ENCODE peak calls at places on chromosomes 11 and 22, in eight cellular contexts. I is IMR-90, K is Panc1, U is heart right ventricle, N is ovary, C is Peyer's patch, S is sigmoid colon, E is right cardiac atrium. G is an unnamed sample.

GRCh38 chr11:69013009-69013951 is at the start of gene MRGPRF:
- DNase-seq in I (peak), K (no peak), U (peak), N (peak), C (peak), S (peak), E (peak), G (no peak)

GRCh38 chr11:30244255-30244654 is 13.4 kb downstream of the FSHB start:
- DNase-seq in I (peak), K (no peak), U (no peak), N (no peak), C (no peak), S (no peak), E (no peak), G (no peak)

GRCh38 chr11:116558504-116559252 is 214.1 kb downstream of the BUD13 start:
- DNase-seq in I (peak), K (no peak), U (no peak), N (no peak), C (no peak), S (no peak), E (no peak), G (no peak)

GRCh38 chr22:36331912-36332622 is 55.7 kb downstream of the MYH9 start:
- DNase-seq in I (peak), K (no peak), U (peak), N (peak), C (no peak), S (peak), E (peak), G (peak)

GRCh38 chr11:27055065-27055682 is 14.6 kb downstream of the BBOX1 start:
- DNase-seq in I (peak), K (no peak), U (no peak), N (no peak), C (no peak), S (no peak), E (no peak), G (no peak)

GRCh38 chr11:77055056-77055680 is 11.6 kb upstream of the CAPN5 start:
- DNase-seq in I (no peak), K (no peak), U (no peak), N (no peak), C (no peak), S (no peak), E (no peak), G (no peak)

GRCh38 chr11:101407324-101407723 is 176.5 kb downstream of the TRPC6 start:
- DNase-seq in I (peak), K (no peak), U (no peak), N (peak), C (no peak), S (peak), E (no peak), G (no peak)

GRCh38 chr22:30318773-30319419 is 7.8 kb downstream of the TBC1D10A start:
- DNase-seq in I (no peak), K (no peak), U (no peak), N (no peak), C (no peak), S (no peak), E (no peak), G (no peak)

GRCh38 chr11:112318661-112319060 is 58.0 kb upstream of the PLET1 start:
- DNase-seq in I (no peak), K (no peak), U (no peak), N (no peak), C (no peak), S (no peak), E (no peak), G (no peak)

GRCh38 chr11:11533751-11534150 is 88.1 kb downstream of the GALNT18 start:
- DNase-seq in I (no peak), K (no peak), U (no peak), N (no peak), C (no peak), S (no peak), E (no peak), G (no peak)

GRCh38 chr11:32821517-32821916 is 8.2 kb upstream of the PRRG4 start:
- DNase-seq in I (no peak), K (no peak), U (no peak), N (no peak), C (no peak), S (no peak), E (no peak), G (no peak)

GRCh38 chr22:48579915-48580279 is 1247.8 kb downstream of the BRD1 start:
- DNase-seq in I (no peak), K (no peak), U (no peak), N (no peak), C (no peak), S (no peak), E (peak), G (no peak)

GRCh38 chr11:131907371-131907770 is 537.0 kb downstream of the NTM start:
- DNase-seq in I (no peak), K (no peak), U (no peak), N (no peak), C (no peak), S (no peak), E (no peak), G (no peak)

GRCh38 chr11:69301491-69302401 is 7.8 kb downstream of the MYEOV start:
- DNase-seq in I (peak), K (peak), U (no peak), N (no peak), C (no peak), S (no peak), E (no peak), G (no peak)

GRCh38 chr11:1261241-1262071 is 38.6 kb downstream of the MUC5B start:
- DNase-seq in I (no peak), K (no peak), U (no peak), N (no peak), C (no peak), S (no peak), E (peak), G (no peak)
- H3K4me3 ChIP-seq in I (no peak), K (peak), U (peak), N (no peak), C (no peak), S (peak), E (no peak), G (peak)

GRCh38 chr11:118200497-118200896 is 24.1 kb upstream of the SCN2B start:
- DNase-seq in I (no peak), K (no peak), U (no peak), N (no peak), C (no peak), S (no peak), E (no peak), G (no peak)

GRCh38 chr11:118200901-118201680 is 23.7 kb downstream of the JAML start:
- DNase-seq in I (no peak), K (no peak), U (no peak), N (no peak), C (no peak), S (no peak), E (no peak), G (peak)

GRCh38 chr11:118205979-118206611 is 18.7 kb downstream of the JAML start:
- DNase-seq in I (no peak), K (no peak), U (no peak), N (no peak), C (no peak), S (no peak), E (no peak), G (no peak)

GRCh38 chr11:118201966-118202365 is 22.8 kb downstream of the JAML start:
- DNase-seq in I (no peak), K (no peak), U (no peak), N (no peak), C (no peak), S (no peak), E (no peak), G (no peak)

GRCh38 chr11:118202599-118203422 is 22.0 kb downstream of the JAML start:
- DNase-seq in I (no peak), K (no peak), U (no peak), N (no peak), C (peak), S (no peak), E (no peak), G (peak)
- H3K27ac ChIP-seq in I (no peak), K (no peak), U (no peak), N (no peak), C (peak), S (no peak), E (no peak), G (peak)

GRCh38 chr22:46072030-46072881 is 78.1 kb upstream of the PPARA start:
- DNase-seq in I (peak), K (no peak), U (peak), N (no peak), C (peak), S (peak), E (peak), G (no peak)

GRCh38 chr22:46075764-46076531 is 74.4 kb upstream of the PPARA start:
- DNase-seq in I (no peak), K (no peak), U (peak), N (no peak), C (peak), S (peak), E (peak), G (no peak)

GRCh38 chr22:46072981-46073682 is 77.2 kb upstream of the PPARA start:
- DNase-seq in I (no peak), K (no peak), U (peak), N (peak), C (peak), S (peak), E (peak), G (no peak)

GRCh38 chr22:46074771-46075551 is 75.4 kb upstream of the PPARA start:
- DNase-seq in I (no peak), K (no peak), U (peak), N (no peak), C (peak), S (peak), E (peak), G (no peak)

DNA sequence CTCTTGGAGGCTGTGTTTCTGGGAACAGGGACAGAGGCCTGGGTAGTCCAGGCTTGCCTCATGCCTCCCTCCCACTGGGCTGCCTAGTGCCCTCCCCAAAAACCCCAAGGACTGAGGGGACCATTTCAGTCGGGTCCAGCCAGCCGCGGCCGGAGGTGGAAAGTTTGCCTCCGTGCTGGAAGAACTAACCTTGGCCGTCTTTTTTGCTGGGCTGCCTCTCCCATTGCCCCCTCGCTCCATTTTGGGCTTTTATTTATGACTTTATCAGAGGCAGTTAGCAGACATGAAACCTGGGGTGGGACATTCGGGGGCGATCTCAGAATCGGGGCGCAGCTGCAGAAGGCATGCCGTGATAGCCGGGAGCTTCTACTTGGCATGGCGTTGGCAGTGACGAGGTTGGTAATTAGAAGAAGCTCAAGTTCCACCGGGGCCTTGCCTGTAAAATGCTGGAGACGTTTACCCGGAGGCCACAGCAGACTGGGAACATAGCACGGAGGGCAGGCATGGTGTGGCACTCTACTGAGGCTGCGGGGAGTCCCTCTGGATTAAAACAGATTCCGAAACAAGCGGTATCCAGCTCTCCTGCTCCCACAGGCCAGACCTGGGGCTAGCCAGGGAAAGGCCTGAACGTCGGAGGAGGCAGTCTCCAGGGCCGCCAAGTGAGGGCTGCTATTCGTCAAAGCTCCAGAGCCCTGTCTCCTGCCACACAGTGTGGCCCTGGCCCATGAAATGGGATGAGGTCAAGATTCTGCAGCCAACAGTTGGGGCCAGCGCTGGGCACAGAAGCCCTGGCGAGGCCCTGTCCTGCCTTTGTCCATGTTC is 76.4 kb upstream of the PPARA start:
- DNase-seq in I (peak), K (no peak), U (peak), N (no peak), C (peak), S (peak), E (peak), G (no peak)
- H3K4me3 ChIP-seq in I (peak), K (peak), U (peak), N (peak), C (peak), S (peak), E (peak), G (no peak)

DNA sequence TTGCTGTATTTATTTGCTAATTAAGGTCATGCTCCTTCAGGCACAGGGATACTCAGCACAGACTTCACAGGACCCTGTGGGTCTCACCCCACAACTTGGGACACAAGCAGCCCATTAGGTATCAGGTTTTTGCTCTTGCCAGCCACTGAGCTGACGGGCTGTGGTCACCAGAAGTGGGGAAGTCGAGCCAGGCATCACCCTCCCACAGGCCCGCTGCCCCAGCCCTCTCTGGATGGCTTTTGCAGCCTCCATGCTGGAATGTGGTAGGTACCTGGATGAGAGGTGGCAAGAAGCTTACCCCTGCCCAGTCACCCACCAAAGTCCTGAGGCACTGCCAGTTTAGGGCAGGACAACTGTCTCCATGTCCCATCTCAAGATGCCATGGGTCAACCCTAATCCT is 88.4 kb downstream of the PAX6 start:
- DNase-seq in I (no peak), K (no peak), U (no peak), N (no peak), C (no peak), S (no peak), E (peak), G (no peak)
- H3K27ac ChIP-seq in I (no peak), K (no peak), U (no peak), N (no peak), C (no peak), S (no peak), E (no peak), G (no peak)

GRCh38 chr22:26360169-26360885 is 68.7 kb upstream of the ASPHD2 start:
- DNase-seq in I (peak), K (no peak), U (peak), N (peak), C (peak), S (peak), E (no peak), G (peak)
- H3K4me3 ChIP-seq in I (no peak), K (peak), U (no peak), N (no peak), C (no peak), S (no peak), E (peak), G (no peak)

GRCh38 chr11:130653838-130654601 is 205.6 kb downstream of the ADAMTS15 start:
- DNase-seq in I (peak), K (no peak), U (peak), N (no peak), C (no peak), S (peak), E (peak), G (no peak)
- H3K27ac ChIP-seq in I (peak), K (peak), U (peak), N (no peak), C (no peak), S (peak), E (peak), G (no peak)

GRCh38 chr11:129102225-129102624 is 89.9 kb downstream of the ARHGAP32 start:
- DNase-seq in I (no peak), K (no peak), U (no peak), N (no peak), C (no peak), S (no peak), E (no peak), G (no peak)

GRCh38 chr11:129106788-129107187 is 85.3 kb downstream of the ARHGAP32 start:
- DNase-seq in I (no peak), K (no peak), U (no peak), N (no peak), C (no peak), S (no peak), E (no peak), G (no peak)

GRCh38 chr11:129102756-129103155 is 89.4 kb downstream of the ARHGAP32 start:
- DNase-seq in I (no peak), K (no peak), U (no peak), N (no peak), C (no peak), S (no peak), E (no peak), G (no peak)
- H3K4me3 ChIP-seq in I (no peak), K (no peak), U (no peak), N (no peak), C (no peak), S (no peak), E (no peak), G (no peak)

GRCh38 chr11:66121453-66121852 is 51.4 kb downstream of the PACS1 start:
- DNase-seq in I (no peak), K (no peak), U (no peak), N (no peak), C (no peak), S (no peak), E (no peak), G (no peak)

GRCh38 chr11:66119348-66120133 is 49.5 kb downstream of the PACS1 start:
- DNase-seq in I (peak), K (peak), U (no peak), N (no peak), C (no peak), S (no peak), E (no peak), G (no peak)

GRCh38 chr11:66116576-66117361 is 46.7 kb downstream of the PACS1 start:
- DNase-seq in I (no peak), K (no peak), U (no peak), N (no peak), C (no peak), S (no peak), E (no peak), G (no peak)

GRCh38 chr11:66115638-66116410 is 45.8 kb downstream of the PACS1 start:
- DNase-seq in I (peak), K (no peak), U (no peak), N (no peak), C (no peak), S (no peak), E (no peak), G (no peak)

GRCh38 chr11:66118847-66119246 is 48.8 kb downstream of the PACS1 start:
- DNase-seq in I (no peak), K (no peak), U (no peak), N (no peak), C (no peak), S (no peak), E (no peak), G (no peak)
- H3K27ac ChIP-seq in I (peak), K (peak), U (peak), N (no peak), C (no peak), S (peak), E (peak), G (no peak)

GRCh38 chr11:130003717-130004001 is 1.0 kb upstream of the PRDM10 start:
- DNase-seq in I (no peak), K (no peak), U (no peak), N (no peak), C (peak), S (no peak), E (no peak), G (no peak)
- H3K4me3 ChIP-seq in I (peak), K (peak), U (peak), N (peak), C (peak), S (peak), E (peak), G (peak)